ENCODE peak calls at places on chromosomes 16 and 17, in four cellular contexts. A, S, T and X are unnamed samples. For H3K4me1, the result is how much of the 10 kb centered on the place peaks cover.

GRCh38 chr17:59892251-59892848 is 393 bp downstream of the TUBD1 start:
- DNase-seq in T (no peak), S (no peak), A (no peak), X (peak)

GRCh38 chr17:29115906-29116651 is 64.1 kb downstream of the MYO18A start:
- DNase-seq in A (peak), T (no peak), S (peak), X (no peak)

GRCh38 chr17:49637050-49637449 is 40.8 kb downstream of the SPOP start:
- DNase-seq in A (no peak), T (no peak), S (no peak), X (no peak)

GRCh38 chr17:72943826-72944689 is 148.4 kb downstream of the SLC39A11 start:
- DNase-seq in A (no peak), S (no peak), T (no peak), X (no peak)

GRCh38 chr17:72440961-72441360 is 320.1 kb downstream of the SOX9 start:
- DNase-seq in A (no peak), S (no peak), T (no peak), X (no peak)

GRCh38 chr16:3577302-3577752 is at the start of gene NLRC3:
- DNase-seq in T (no peak), S (no peak), A (no peak), X (peak)

GRCh38 chr16:77555101-77555500 is 120.3 kb upstream of the ADAMTS18 start:
- DNase-seq in A (no peak), T (no peak), S (no peak), X (no peak)

GRCh38 chr17:83116783-83117555 is 37.6 kb downstream of the METRNL start:
- DNase-seq in A (no peak), T (peak), S (no peak), X (peak)

GRCh38 chr17:63841350-63842172 is 924 bp downstream of the SMARCD2 start:
- DNase-seq in T (peak), A (peak), S (no peak), X (peak)

GRCh38 chr16:67957622-67958021 is 10.8 kb downstream of the SLC12A4 start:
- DNase-seq in T (no peak), S (no peak), A (no peak), X (no peak)

GRCh38 chr16:57192146-57192545 is 6.0 kb downstream of the RSPRY1 start:
- DNase-seq in S (no peak), A (no peak), T (no peak), X (no peak)

GRCh38 chr17:74349120-74349519 is 12.5 kb downstream of the BTBD17 start:
- DNase-seq in T (no peak), A (no peak), S (no peak), X (no peak)

GRCh38 chr16:55672471-55672870 is 16.7 kb downstream of the SLC6A2 start:
- DNase-seq in S (no peak), A (no peak), T (no peak), X (peak)

GRCh38 chr17:9371019-9371418 is 204.6 kb downstream of the STX8 start:
- DNase-seq in T (no peak), S (peak), A (no peak), X (no peak)

GRCh38 chr17:64969046-64969501 is 49.8 kb upstream of the LRRC37A3 start:
- DNase-seq in S (no peak), T (no peak), A (no peak), X (no peak)

GRCh38 chr17:82690786-82691489 is 7.6 kb downstream of the RAB40B start:
- DNase-seq in T (no peak), S (no peak), A (peak), X (peak)

GRCh38 chr16:29662729-29663019 is 373 bp upstream of the SPN start:
- DNase-seq in T (no peak), S (no peak), A (no peak), X (peak)

GRCh38 chr17:67942810-67943209 is 53.5 kb downstream of the C17orf58 start:
- DNase-seq in A (no peak), T (no peak), S (peak), X (no peak)
- TF ChIP-seq CTCF in A (peak), T (peak), S (peak), X (no peak)

DNA sequence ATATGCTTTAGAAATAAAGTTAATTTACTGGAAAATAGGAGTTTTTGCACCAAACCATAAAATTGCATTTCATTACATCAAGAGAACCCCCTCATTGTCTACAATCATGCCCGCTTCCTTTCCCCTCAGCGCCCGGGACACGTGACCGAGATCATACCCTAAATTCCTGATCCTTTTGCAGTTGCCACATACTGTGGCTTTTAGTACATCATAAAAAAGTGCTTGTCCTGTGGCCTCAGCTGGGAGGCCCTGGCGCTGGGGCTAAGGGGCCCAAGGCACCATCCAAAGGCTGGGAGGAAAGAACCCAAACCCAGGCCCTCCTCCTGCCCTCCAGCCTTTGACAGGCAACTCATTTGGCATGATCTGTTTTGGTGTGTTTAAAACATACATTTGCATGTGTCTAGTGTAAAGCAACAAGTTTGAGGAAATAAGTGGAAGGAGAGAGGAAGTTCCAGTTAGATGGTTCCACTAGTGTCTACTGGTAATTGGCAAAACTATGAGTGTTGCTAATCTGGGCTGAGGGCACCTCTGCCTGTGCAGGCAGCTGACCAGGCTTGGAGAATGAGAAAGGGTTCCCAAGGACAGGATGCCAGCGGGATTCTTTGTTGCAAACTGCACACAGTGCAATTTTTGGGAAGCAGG is 6.0 kb downstream of the CDK5R1 start:
- DNase-seq in A (no peak), T (no peak), S (no peak), X (no peak)
- H3K4me1 ChIP-seq in A (under half), T (under half), S (under half), X (under half)

GRCh38 chr17:58525239-58525638 is 10.8 kb upstream of the MTMR4 start:
- DNase-seq in S (no peak), A (no peak), T (no peak), X (no peak)
- H3K4me3 ChIP-seq in S (no peak), A (no peak), T (no peak), X (no peak)

DNA sequence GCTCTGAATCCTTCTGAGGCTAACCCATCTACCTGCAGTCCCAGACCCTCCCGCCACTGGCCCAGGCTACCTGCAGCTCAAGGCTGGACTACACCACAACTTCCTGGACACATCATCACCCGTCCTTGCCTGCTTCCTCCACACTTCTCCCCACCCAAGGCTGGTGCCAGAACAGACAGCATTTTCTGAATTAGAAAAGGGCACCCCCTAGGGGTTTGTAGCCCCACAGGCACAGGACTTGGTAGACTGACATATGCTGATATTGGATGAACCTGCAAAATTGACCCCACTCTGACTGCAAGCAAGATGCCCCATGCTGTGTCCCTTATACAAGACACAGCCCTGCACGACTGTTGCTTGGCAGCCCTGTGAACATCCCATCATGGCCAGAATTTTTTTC is 271.5 kb upstream of the C16orf82 start:
- DNase-seq in T (no peak), A (peak), S (no peak), X (no peak)
- TF ChIP-seq CTCF in T (no peak), A (peak), S (no peak), X (no peak)

DNA sequence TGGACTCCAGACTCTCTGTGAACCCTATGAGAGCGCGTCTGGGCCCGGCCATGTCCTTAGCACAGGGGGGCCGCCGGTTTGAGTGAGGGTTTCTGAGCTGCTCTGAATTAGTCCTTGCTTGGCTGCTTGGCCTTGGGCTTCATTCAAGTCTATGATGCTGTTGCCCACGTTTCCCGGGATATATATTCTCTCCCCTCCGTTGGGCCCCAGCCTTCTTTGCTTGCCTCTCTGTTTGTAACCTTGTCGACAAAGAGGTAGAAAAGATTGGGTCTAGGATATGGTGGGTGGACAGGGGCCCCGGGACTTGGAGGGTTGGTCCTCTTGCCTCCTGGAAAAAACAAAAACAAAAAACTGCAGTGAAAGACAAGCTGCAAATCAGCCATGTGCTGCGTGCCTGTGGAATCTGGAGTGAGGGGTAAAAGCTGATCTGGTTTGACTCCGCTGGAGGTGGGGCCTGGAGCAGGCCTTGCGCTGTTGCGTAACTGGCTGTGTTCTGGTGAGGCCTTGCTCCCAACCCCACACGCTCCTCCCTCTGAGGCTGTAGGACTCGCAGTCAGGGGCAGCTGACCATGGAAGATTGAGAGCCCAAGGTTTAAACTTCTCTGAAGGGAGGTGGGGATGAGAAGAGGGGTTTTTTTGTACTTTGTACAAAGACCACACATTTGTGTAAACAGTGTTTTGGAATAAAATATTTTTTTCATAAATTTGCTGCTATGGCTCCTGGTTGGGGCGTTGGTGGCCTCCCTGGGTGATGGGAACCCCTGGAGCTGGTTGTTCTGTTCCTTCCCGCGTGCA is 23.1 kb downstream of the STAT5A start:
- DNase-seq in T (peak), A (peak), S (no peak), X (peak)
- H3K4me1 ChIP-seq in T (under half), A (under half), S (under half), X (under half)